ENCODE peak calls at places on chromosomes 11 and 22, in seven cellular contexts. E is fibroblast of lung; P is CD4-positive, alpha-beta T cell; B is IMR-90; S is A549; A is CD8-positive, alpha-beta T cell; O is HFF-Myc. N is an unnamed sample.

GRCh38 chr11:124240621-124241397 is at the start of gene OR8G1:
- DNase-seq in O (no peak), A (no peak), B (no peak), P (no peak), E (no peak), S (no peak), N (no peak)

GRCh38 chr11:93537767-93538261 is 5.4 kb downstream of the SMCO4 start:
- DNase-seq in A (no peak), E (peak; percentile 52), S (no peak), B (peak; percentile 47), O (no peak), P (no peak), N (no peak)

GRCh38 chr22:32000171-32000570 is 42.9 kb upstream of the SLC5A1 start:
- DNase-seq in E (no peak), B (no peak), O (no peak), P (no peak), S (no peak), A (no peak), N (no peak)

GRCh38 chr11:130671801-130672700 is 223.6 kb downstream of the ADAMTS15 start:
- DNase-seq in P (no peak), E (peak; percentile 95), O (no peak), S (peak; percentile 13), A (no peak), B (peak; percentile 94), N (peak; percentile 89)

GRCh38 chr11:29351301-29351873 is 665.4 kb downstream of the KCNA4 start:
- DNase-seq in A (no peak), B (no peak), P (no peak), S (no peak), E (no peak), O (no peak), N (no peak)

GRCh38 chr11:105507496-105508254 is 102.2 kb upstream of the GRIA4 start:
- DNase-seq in S (no peak), P (no peak), O (no peak), A (no peak), E (no peak), B (no peak), N (no peak)

GRCh38 chr11:68039526-68040086 is 781 bp downstream of the TCIRG1 start:
- DNase-seq in O (no peak), P (no peak), A (no peak), S (no peak), E (no peak), B (no peak), N (no peak)

GRCh38 chr22:33049125-33049729 is 9.0 kb downstream of the SYN3 start:
- DNase-seq in O (peak; percentile 43), S (peak; percentile 69), B (peak; percentile 67), A (peak; percentile 54), E (peak; percentile 62), P (peak; percentile 23), N (peak; percentile 44)

GRCh38 chr11:37908224-37908558 is 1310.2 kb upstream of the RAG2 start:
- DNase-seq in O (no peak), S (no peak), A (no peak), P (no peak), B (no peak), E (no peak), N (no peak)

GRCh38 chr11:131749100-131749499 is 378.7 kb downstream of the NTM start:
- DNase-seq in B (peak; percentile 96), S (no peak), A (no peak), E (peak; percentile 98), P (no peak), O (peak; percentile 32), N (peak; percentile 41)

GRCh38 chr11:44505591-44506054 is 59.8 kb upstream of the CD82 start:
- DNase-seq in A (no peak), S (no peak), O (no peak), E (peak; percentile 71), B (peak; percentile 61), P (no peak), N (no peak)

GRCh38 chr11:35304393-35304790 is 115.0 kb downstream of the SLC1A2 start:
- DNase-seq in O (no peak), P (no peak), B (peak; percentile 88), S (peak; percentile 71), A (no peak), E (peak; percentile 74), N (peak; percentile 49)

GRCh38 chr11:102241026-102241425 is 76.3 kb upstream of the BIRC3 start:
- DNase-seq in B (peak; percentile 50), E (peak; percentile 57), S (no peak), P (no peak), A (no peak), O (no peak), N (no peak)

GRCh38 chr11:65301491-65302329 is 13.0 kb upstream of the CDC42EP2 start:
- DNase-seq in A (no peak), O (no peak), S (no peak), B (peak; percentile 50), P (no peak), E (no peak), N (no peak)

GRCh38 chr11:64763804-64764611 is 4.2 kb upstream of the PYGM start:
- DNase-seq in B (no peak), P (peak; percentile 57), E (no peak), A (peak; percentile 81), S (no peak), O (no peak), N (no peak)

GRCh38 chr11:110207089-110207488 is 89.3 kb downstream of the RDX start:
- DNase-seq in B (no peak), A (no peak), O (no peak), E (no peak), P (no peak), S (no peak), N (no peak)

GRCh38 chr11:128857341-128857740 is 9.8 kb downstream of the KCNJ1 start:
- DNase-seq in O (no peak), P (no peak), B (no peak), E (no peak), S (no peak), A (no peak), N (no peak)

GRCh38 chr11:115284766-115285165 is 219.4 kb downstream of the CADM1 start:
- DNase-seq in E (peak; percentile 88), O (no peak), P (no peak), S (no peak), B (peak; percentile 50), A (no peak), N (no peak)

DNA sequence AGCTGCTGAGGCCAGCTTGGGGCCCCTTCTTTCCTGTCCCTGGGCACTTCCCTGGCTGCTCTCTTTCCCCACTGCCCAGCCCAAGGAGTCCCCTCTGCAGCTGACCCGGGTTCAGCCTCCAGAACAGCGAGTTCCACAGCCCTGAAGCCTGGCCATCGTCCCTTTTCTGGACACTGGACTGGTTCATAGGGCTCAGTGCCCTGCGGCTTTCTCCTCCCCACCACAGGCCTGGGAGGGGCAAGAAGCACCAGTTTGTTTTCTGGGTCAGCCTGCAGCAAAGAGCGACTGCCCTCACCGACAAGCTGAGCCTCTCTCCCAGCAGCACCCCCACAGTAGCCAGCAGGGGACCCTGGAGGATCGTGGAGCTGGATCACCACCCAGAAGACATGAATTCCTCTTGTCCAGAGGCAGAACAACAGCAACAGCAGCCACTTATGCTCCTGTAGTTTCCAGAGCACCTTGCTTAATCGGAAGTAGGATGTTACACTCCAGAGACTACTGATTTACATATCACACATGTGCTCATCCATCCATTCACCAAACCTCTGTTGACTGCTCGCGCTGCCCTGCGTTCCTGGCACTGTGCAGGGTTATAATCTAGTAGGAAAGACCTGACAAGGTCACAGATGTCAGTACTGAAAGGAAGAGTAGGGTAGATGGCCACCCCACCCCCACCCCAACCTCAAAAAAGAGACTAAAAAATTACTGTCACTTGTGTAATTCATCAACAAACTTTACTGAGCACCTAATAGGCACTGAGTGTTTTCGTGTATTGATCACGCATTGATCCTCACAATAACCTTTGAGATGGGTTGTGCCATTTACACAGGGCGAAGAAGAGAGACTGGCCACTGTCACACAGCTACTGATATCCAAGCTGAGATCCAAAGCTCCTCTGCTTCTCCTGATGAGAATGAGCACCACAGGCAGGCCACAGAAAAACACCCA is 13.0 kb upstream of the CXCR5 start:
- DNase-seq in O (no peak), B (peak; percentile 13), E (peak; percentile 10), A (no peak), P (no peak), S (no peak), N (no peak)
- TF ChIP-seq CTCF in O (peak; percentile 12), B (peak; percentile 18), E (peak; percentile 29), A (no peak), P (no peak), S (no peak), N (peak; percentile 34)

GRCh38 chr11:16191212-16191851 is 165.0 kb downstream of the SOX6 start:
- DNase-seq in E (no peak), O (no peak), S (peak; percentile 22), P (no peak), B (peak; percentile 18), A (no peak), N (no peak)
- TF ChIP-seq CTCF in E (no peak), O (no peak), S (no peak), P (no peak), B (no peak), A (no peak), N (no peak)

GRCh38 chr11:33987545-33987944 is 64.0 kb upstream of the CAPRIN1 start:
- DNase-seq in S (no peak), P (no peak), O (no peak), E (no peak), B (no peak), A (no peak), N (no peak)

GRCh38 chr11:33987975-33988580 is 63.5 kb upstream of the CAPRIN1 start:
- DNase-seq in P (peak; percentile 52), E (peak; percentile 71), A (peak; percentile 74), B (peak; percentile 78), O (peak; percentile 38), S (peak; percentile 88), N (peak; percentile 38)

GRCh38 chr11:33982661-33983060 is 68.9 kb upstream of the CAPRIN1 start:
- DNase-seq in E (no peak), B (no peak), A (no peak), P (no peak), O (no peak), S (no peak), N (no peak)

GRCh38 chr11:33980896-33981295 is 70.6 kb upstream of the CAPRIN1 start:
- DNase-seq in O (no peak), E (no peak), B (no peak), P (no peak), A (no peak), S (no peak), N (no peak)

DNA sequence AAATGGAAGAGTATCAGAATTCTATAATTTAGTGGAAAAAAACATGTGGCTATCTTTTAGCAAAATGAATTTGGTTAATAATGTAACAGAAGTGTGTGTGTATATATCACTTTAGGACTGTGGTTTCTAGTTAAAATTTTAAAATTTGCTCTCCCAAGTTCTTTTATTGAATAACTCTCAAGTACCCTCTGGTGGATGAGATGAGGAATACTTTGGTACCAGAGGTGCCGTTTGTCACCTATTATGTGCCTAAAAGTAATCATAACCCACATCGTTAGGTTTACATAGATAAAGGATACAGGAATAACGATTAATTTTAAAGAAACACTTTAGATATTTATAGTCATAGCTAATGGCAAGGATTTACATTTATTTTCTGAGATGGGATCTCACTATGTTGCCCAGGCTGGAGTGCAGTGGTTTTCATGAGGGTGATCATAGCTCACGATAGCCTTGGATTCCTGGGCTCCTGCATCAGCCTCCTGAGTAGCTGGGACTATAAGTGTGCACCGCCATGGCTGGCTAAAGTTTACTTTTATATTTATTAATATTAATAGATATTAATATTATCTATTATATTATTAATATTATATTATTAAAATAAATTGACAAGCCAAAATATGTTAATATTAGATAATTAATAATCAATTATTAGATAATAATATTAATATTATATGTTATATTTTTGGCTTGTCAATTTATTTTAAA is 66.7 kb upstream of the CAPRIN1 start:
- DNase-seq in E (no peak), P (no peak), S (no peak), B (no peak), O (no peak), A (no peak), N (no peak)
- TF ChIP-seq CTCF in E (peak; percentile 15), P (no peak), S (peak; percentile 39), B (peak; percentile 10), O (no peak), A (no peak), N (no peak)

GRCh38 chr11:6473481-6474422 is at the start of gene TRIM3:
- DNase-seq in S (peak; percentile 82), B (peak; percentile 80), P (peak; percentile 66), A (peak; percentile 74), E (peak; percentile 85), O (peak; percentile 59), N (peak; percentile 78)
- TF ChIP-seq CTCF in S (peak; percentile 45), B (peak; percentile 47), P (no peak), A (no peak), E (peak; percentile 49), O (peak; percentile 35), N (peak; percentile 59)